ENCODE peak calls at places on chromosomes 1 and 21, in six cellular contexts. O is body of pancreas, G is WTC11, F is ovary, U is breast epithelium, W is heart right ventricle. Z is an unnamed sample.
A peak's percentile ranks its signal among the peaks of the same experiment; 100 is the strongest.

GRCh38 chr1:156282143-156282478 is 514 bp downstream of the SMG5 start:
- DNase-seq in W (no peak), U (no peak), G (no peak), O (no peak), F (no peak), Z (no peak)

GRCh38 chr1:37601441-37601840 is 5.7 kb upstream of the GNL2 start:
- DNase-seq in F (no peak), U (no peak), W (no peak), G (no peak), O (no peak), Z (no peak)

GRCh38 chr1:236009193-236009592 is 55.7 kb downstream of the NID1 start:
- DNase-seq in O (no peak), G (no peak), F (no peak), U (no peak), W (no peak), Z (no peak)

GRCh38 chr1:158586942-158587341 is 7.2 kb upstream of the OR10X1 start:
- DNase-seq in U (no peak), O (no peak), W (no peak), F (no peak), G (no peak), Z (no peak)

GRCh38 chr1:8145525-8145924 is 119.4 kb upstream of the ERRFI1 start:
- DNase-seq in W (no peak), O (no peak), F (no peak), U (no peak), G (no peak), Z (no peak)

GRCh38 chr1:210815641-210816040 is 318.3 kb downstream of the KCNH1 start:
- DNase-seq in U (no peak), F (no peak), O (no peak), G (no peak), W (no peak), Z (no peak)

GRCh38 chr1:16924216-16924918 is 2.6 kb downstream of the CROCC start:
- DNase-seq in G (no peak), O (no peak), W (no peak), F (no peak), U (no peak), Z (no peak)

GRCh38 chr1:230185076-230186001 is 118.3 kb downstream of the GALNT2 start:
- DNase-seq in O (no peak), U (no peak), G (no peak), W (no peak), F (no peak), Z (no peak)

GRCh38 chr1:24959623-24959975 is 29.5 kb upstream of the RUNX3 start:
- DNase-seq in F (no peak), W (no peak), O (no peak), G (no peak), U (no peak), Z (no peak)

GRCh38 chr21:35319684-35320083 is 270.6 kb upstream of the RUNX1 start:
- DNase-seq in W (no peak), G (no peak), U (no peak), O (no peak), F (no peak), Z (no peak)

GRCh38 chr1:181090653-181091126 is 2.2 kb downstream of the IER5 start:
- DNase-seq in O (no peak), U (no peak), W (no peak), F (no peak), G (no peak), Z (no peak)

GRCh38 chr1:161439280-161440232 is 65.7 kb upstream of the FCGR2A start:
- DNase-seq in U (no peak), O (peak; percentile 33), W (no peak), G (peak; percentile 47), F (no peak), Z (no peak)

GRCh38 chr1:81314497-81314896 is 486.2 kb upstream of the ADGRL2 start:
- DNase-seq in W (no peak), O (no peak), F (no peak), U (no peak), G (no peak), Z (no peak)

GRCh38 chr1:154851392-154852177 is 18.5 kb downstream of the KCNN3 start:
- DNase-seq in G (peak; percentile 58), U (no peak), F (no peak), W (no peak), O (no peak), Z (no peak)

GRCh38 chr1:90204036-90204594 is 209.2 kb downstream of the ZNF326 start:
- DNase-seq in F (no peak), O (no peak), G (no peak), W (no peak), U (no peak), Z (no peak)

GRCh38 chr21:43775795-43776430 is at the start of gene CSTB:
- DNase-seq in F (peak; percentile 89), W (peak; percentile 84), O (peak; percentile 74), U (peak; percentile 77), G (peak; percentile 83), Z (no peak)

GRCh38 chr1:205075642-205076155 is 8.6 kb downstream of the TMEM81 start:
- DNase-seq in U (no peak), O (no peak), W (no peak), G (no peak), F (no peak), Z (no peak)

GRCh38 chr1:202084791-202085681 is 37.7 kb upstream of the GPR37L1 start:
- DNase-seq in G (no peak), F (no peak), W (no peak), U (peak; percentile 78), O (peak; percentile 49), Z (no peak)

GRCh38 chr1:208242829-208243521 is 1.2 kb downstream of the PLXNA2 start:
- DNase-seq in U (no peak), W (no peak), F (peak; percentile 65), O (no peak), G (peak; percentile 42), Z (no peak)
- TF ChIP-seq CTCF in U (no peak), W (no peak), F (no peak), O (peak; percentile 18), G (no peak), Z (peak; percentile 66)

DNA sequence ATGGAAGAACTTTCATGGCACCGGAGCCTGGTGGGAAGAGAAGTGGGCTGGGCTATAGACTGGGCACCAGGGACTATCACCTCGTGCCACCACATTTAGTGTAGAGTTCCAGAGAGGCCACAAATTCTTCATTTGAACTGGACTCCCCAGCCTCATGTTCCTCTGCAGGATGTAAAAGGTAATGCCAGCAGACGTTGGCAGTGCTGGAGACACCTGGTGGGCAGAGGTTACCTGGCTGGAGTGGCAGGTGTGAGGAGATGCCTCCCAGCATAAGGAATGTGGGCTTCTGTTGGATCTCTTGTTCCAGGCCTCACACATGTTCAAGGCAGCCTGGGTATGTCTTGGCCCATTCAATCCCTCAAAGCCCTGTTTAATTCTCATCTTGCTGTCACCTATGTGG is 35.2 kb downstream of the TEX35 start:
- DNase-seq in W (no peak), F (no peak), G (no peak), U (no peak), O (no peak), Z (no peak)
- TF ChIP-seq CTCF in W (no peak), F (no peak), G (no peak), U (no peak), O (no peak), Z (no peak)

GRCh38 chr1:172838681-172839313 is 179.9 kb downstream of the FASLG start:
- DNase-seq in F (no peak), U (no peak), O (no peak), W (no peak), G (no peak), Z (no peak)
- TF ChIP-seq CTCF in F (no peak), U (no peak), O (no peak), W (no peak), G (no peak), Z (no peak)

GRCh38 chr1:193754732-193755427 is 568.5 kb upstream of the B3GALT2 start:
- DNase-seq in U (no peak), O (no peak), G (no peak), F (no peak), W (no peak), Z (no peak)
- TF ChIP-seq CTCF in U (no peak), O (peak; percentile 18), G (no peak), F (no peak), W (no peak), Z (peak; percentile 49)

GRCh38 chr1:117812868-117813511 is 116.4 kb downstream of the GDAP2 start:
- DNase-seq in O (no peak), F (no peak), W (no peak), U (no peak), G (no peak), Z (no peak)

GRCh38 chr1:117817629-117818028 is 111.8 kb downstream of the GDAP2 start:
- DNase-seq in U (no peak), G (no peak), W (no peak), O (no peak), F (no peak), Z (no peak)

GRCh38 chr1:117815105-117815812 is 114.2 kb downstream of the GDAP2 start:
- DNase-seq in G (no peak), F (no peak), U (no peak), W (no peak), O (no peak), Z (no peak)

GRCh38 chr1:117818456-117818855 is 111.0 kb downstream of the GDAP2 start:
- DNase-seq in W (no peak), G (no peak), O (no peak), F (no peak), U (no peak), Z (no peak)

GRCh38 chr1:117815926-117816325 is 113.5 kb downstream of the GDAP2 start:
- DNase-seq in G (peak; percentile 37), F (no peak), U (no peak), W (no peak), O (peak; percentile 41), Z (no peak)
- TF ChIP-seq CTCF in G (no peak), F (no peak), U (no peak), W (no peak), O (peak; percentile 22), Z (peak; percentile 43)